ENCODE peak calls at places on chromosomes 13 and 19, in four cellular contexts. O is non-pigmented ciliary epithelial cell, W is fibroblast of the aortic adventitia, U is dermis microvascular lymphatic vessel endothelial cell. J is an unnamed sample.

GRCh38 chr19:11570039-11570462 is 7.4 kb downstream of the ACP5 start:
- DNase-seq in O (no peak), U (no peak), W (no peak), J (no peak)

GRCh38 chr13:106183410-106184128 is 351.9 kb downstream of the EFNB2 start:
- DNase-seq in U (no peak), O (no peak), W (no peak), J (no peak)

GRCh38 chr13:42001580-42001979 is 40.7 kb upstream of the VWA8 start:
- DNase-seq in O (peak), W (peak), U (no peak), J (no peak)

GRCh38 chr13:20129076-20129475 is 31.8 kb downstream of the GJA3 start:
- DNase-seq in U (no peak), W (no peak), O (no peak), J (no peak)

GRCh38 chr13:98022210-98022609 is 68.7 kb downstream of the IPO5 start:
- DNase-seq in W (peak), U (no peak), O (peak), J (peak)

GRCh38 chr19:2048959-2049740 is 1.9 kb downstream of the MKNK2 start:
- DNase-seq in O (no peak), U (no peak), W (no peak), J (no peak)

GRCh38 chr13:30998548-30999140 is 66.2 kb downstream of the TEX26 start:
- DNase-seq in W (peak), O (no peak), U (no peak), J (peak)

GRCh38 chr19:18416778-18417249 is 2.4 kb upstream of the SSBP4 start:
- DNase-seq in O (no peak), U (peak), W (peak), J (no peak)

GRCh38 chr13:99484405-99484981 is 16.8 kb upstream of the TM9SF2 start:
- DNase-seq in W (peak), O (peak), U (no peak), J (no peak)

GRCh38 chr13:67023088-67023893 is 206.8 kb downstream of the PCDH9 start:
- DNase-seq in W (peak), U (no peak), O (peak), J (peak)

GRCh38 chr19:35262101-35262761 is 6.5 kb upstream of the USF2 start:
- DNase-seq in U (no peak), O (no peak), W (no peak), J (no peak)

GRCh38 chr13:30376426-30377311 is 45.6 kb upstream of the UBE2L5 start:
- DNase-seq in U (no peak), W (no peak), O (no peak), J (no peak)

GRCh38 chr13:113468461-113469147 is 15.3 kb upstream of the ADPRHL1 start:
- DNase-seq in O (no peak), U (no peak), W (no peak), J (no peak)

GRCh38 chr13:113112893-113113845 is 7.6 kb downstream of the F7 start:
- DNase-seq in O (no peak), W (no peak), U (no peak), J (no peak)

GRCh38 chr13:82165396-82166174 is 1716.7 kb downstream of the SLITRK1 start:
- DNase-seq in O (no peak), U (no peak), W (no peak), J (no peak)

GRCh38 chr13:108932206-108932605 is 302.8 kb downstream of the MYO16 start:
- DNase-seq in W (no peak), O (no peak), U (no peak), J (no peak)

GRCh38 chr19:13505761-13506549 is at the start of gene CACNA1A:
- DNase-seq in U (no peak), W (peak), O (no peak), J (no peak)

GRCh38 chr13:61466280-61466679 is 50.6 kb upstream of the PCDH20 start:
- DNase-seq in U (no peak), O (no peak), W (no peak), J (no peak)

GRCh38 chr13:111479412-111479811 is 159.0 kb downstream of the TEX29 start:
- DNase-seq in U (no peak), W (no peak), O (no peak), J (no peak)

GRCh38 chr13:107348931-107349330 is 781.0 kb upstream of the ARGLU1 start:
- DNase-seq in U (no peak), W (no peak), O (no peak), J (no peak)

GRCh38 chr19:8468761-8469458 is 24.1 kb downstream of the HNRNPM start:
- DNase-seq in O (peak), W (peak), U (no peak), J (peak)

GRCh38 chr13:113610266-113610665 is 25.7 kb downstream of the TFDP1 start:
- DNase-seq in O (no peak), W (no peak), U (no peak), J (no peak)

GRCh38 chr13:30504081-30504480 is 38.3 kb upstream of the HMGB1 start:
- DNase-seq in W (peak), U (no peak), O (peak), J (peak)

GRCh38 chr13:73757471-73758233 is 376.6 kb downstream of the KLF12 start:
- DNase-seq in U (no peak), W (peak), O (no peak), J (peak)

GRCh38 chr13:46345400-46345799 is 41.7 kb downstream of the RUBCNL start:
- DNase-seq in U (no peak), W (peak), O (no peak), J (no peak)

GRCh38 chr19:10550336-10550735 is 6.6 kb downstream of the ATG4D start:
- DNase-seq in W (no peak), U (no peak), O (no peak), J (no peak)

GRCh38 chr13:85864963-85865530 is 65.8 kb upstream of the SLITRK6 start:
- DNase-seq in O (no peak), U (no peak), W (no peak), J (peak)

GRCh38 chr13:113852536-113853517 is 11.0 kb downstream of the GAS6 start:
- DNase-seq in W (no peak), U (no peak), O (no peak), J (no peak)

GRCh38 chr13:97629601-97630272 is 195.8 kb downstream of the RAP2A start:
- DNase-seq in O (no peak), U (no peak), W (no peak), J (no peak)

J was measured in astrocyte of the cerebellum.